ENCODE peak calls at places on chromosomes 2 and 18, in nine cellular contexts. One of them, this sample, is unnamed.

GRCh38 chr2:37645363-37645762 is 26.1 kb downstream of the CDC42EP3 start:
- DNase-seq in sigmoid colon: no peak
- DNase-seq in left lobe of liver: no peak
- DNase-seq in amygdala: no peak
- DNase-seq in NCI-H1105: no peak
- DNase-seq in NCI-H146: no peak
- DNase-seq in HTR-8/SVneo: no peak
- DNase-seq in fibroblast of the aortic adventitia: peak
- DNase-seq in activated CD4-positive, alpha-beta memory T cell treated with anti-CD3 and anti-CD28 coated beads, Interleukin-2, amount 10 ng/mL, durations not matched to agents 7 days and 5 days: peak
- DNase-seq in this sample: no peak

GRCh38 chr18:28088477-28088876 is 88.5 kb downstream of the CDH2 start:
- DNase-seq in sigmoid colon: no peak
- DNase-seq in left lobe of liver: no peak
- DNase-seq in amygdala: no peak
- DNase-seq in NCI-H1105: no peak
- DNase-seq in NCI-H146: no peak
- DNase-seq in HTR-8/SVneo: no peak
- DNase-seq in fibroblast of the aortic adventitia: no peak
- DNase-seq in activated CD4-positive, alpha-beta memory T cell treated with anti-CD3 and anti-CD28 coated beads, Interleukin-2, amount 10 ng/mL, durations not matched to agents 7 days and 5 days: no peak
- DNase-seq in this sample: no peak

GRCh38 chr2:216343221-216343985 is 28.9 kb downstream of the MARCHF4 start:
- DNase-seq in sigmoid colon: no peak
- DNase-seq in left lobe of liver: peak
- DNase-seq in amygdala: no peak
- DNase-seq in NCI-H1105: no peak
- DNase-seq in NCI-H146: no peak
- DNase-seq in HTR-8/SVneo: no peak
- DNase-seq in fibroblast of the aortic adventitia: peak
- DNase-seq in activated CD4-positive, alpha-beta memory T cell treated with anti-CD3 and anti-CD28 coated beads, Interleukin-2, amount 10 ng/mL, durations not matched to agents 7 days and 5 days: no peak
- DNase-seq in this sample: no peak

GRCh38 chr2:27489118-27489497 is 435 bp downstream of the IFT172 start:
- DNase-seq in sigmoid colon: no peak
- DNase-seq in left lobe of liver: no peak
- DNase-seq in amygdala: no peak
- DNase-seq in NCI-H1105: no peak
- DNase-seq in NCI-H146: peak
- DNase-seq in HTR-8/SVneo: no peak
- DNase-seq in fibroblast of the aortic adventitia: peak
- DNase-seq in activated CD4-positive, alpha-beta memory T cell treated with anti-CD3 and anti-CD28 coated beads, Interleukin-2, amount 10 ng/mL, durations not matched to agents 7 days and 5 days: no peak
- DNase-seq in this sample: peak

GRCh38 chr18:61635901-61636528 is 256.8 kb downstream of the RNF152 start:
- DNase-seq in sigmoid colon: peak
- DNase-seq in left lobe of liver: peak
- DNase-seq in amygdala: no peak
- DNase-seq in NCI-H1105: peak
- DNase-seq in NCI-H146: peak
- DNase-seq in HTR-8/SVneo: peak
- DNase-seq in fibroblast of the aortic adventitia: peak
- DNase-seq in activated CD4-positive, alpha-beta memory T cell treated with anti-CD3 and anti-CD28 coated beads, Interleukin-2, amount 10 ng/mL, durations not matched to agents 7 days and 5 days: peak
- DNase-seq in this sample: peak

GRCh38 chr18:23542471-23542870 is 39.2 kb downstream of the RMC1 start:
- DNase-seq in sigmoid colon: no peak
- DNase-seq in left lobe of liver: no peak
- DNase-seq in amygdala: no peak
- DNase-seq in NCI-H1105: no peak
- DNase-seq in NCI-H146: no peak
- DNase-seq in HTR-8/SVneo: no peak
- DNase-seq in fibroblast of the aortic adventitia: no peak
- DNase-seq in activated CD4-positive, alpha-beta memory T cell treated with anti-CD3 and anti-CD28 coated beads, Interleukin-2, amount 10 ng/mL, durations not matched to agents 7 days and 5 days: no peak
- DNase-seq in this sample: no peak

GRCh38 chr2:159982270-159982669 is 80.1 kb downstream of the PLA2R1 start:
- DNase-seq in sigmoid colon: peak
- DNase-seq in left lobe of liver: no peak
- DNase-seq in amygdala: no peak
- DNase-seq in NCI-H1105: no peak
- DNase-seq in NCI-H146: no peak
- DNase-seq in HTR-8/SVneo: peak
- DNase-seq in fibroblast of the aortic adventitia: peak
- DNase-seq in activated CD4-positive, alpha-beta memory T cell treated with anti-CD3 and anti-CD28 coated beads, Interleukin-2, amount 10 ng/mL, durations not matched to agents 7 days and 5 days: no peak
- DNase-seq in this sample: no peak

GRCh38 chr2:108492364-108492763 is 41.9 kb upstream of the LIMS1 start:
- DNase-seq in sigmoid colon: no peak
- DNase-seq in left lobe of liver: no peak
- DNase-seq in amygdala: no peak
- DNase-seq in NCI-H1105: no peak
- DNase-seq in NCI-H146: no peak
- DNase-seq in HTR-8/SVneo: peak
- DNase-seq in fibroblast of the aortic adventitia: peak
- DNase-seq in activated CD4-positive, alpha-beta memory T cell treated with anti-CD3 and anti-CD28 coated beads, Interleukin-2, amount 10 ng/mL, durations not matched to agents 7 days and 5 days: no peak
- DNase-seq in this sample: no peak

GRCh38 chr2:95267458-95268207 is 6.6 kb upstream of the PROM2 start:
- DNase-seq in sigmoid colon: no peak
- DNase-seq in left lobe of liver: peak
- DNase-seq in amygdala: no peak
- DNase-seq in NCI-H1105: no peak
- DNase-seq in NCI-H146: no peak
- DNase-seq in HTR-8/SVneo: no peak
- DNase-seq in fibroblast of the aortic adventitia: peak
- DNase-seq in activated CD4-positive, alpha-beta memory T cell treated with anti-CD3 and anti-CD28 coated beads, Interleukin-2, amount 10 ng/mL, durations not matched to agents 7 days and 5 days: no peak
- DNase-seq in this sample: peak

GRCh38 chr2:148561389-148561788 is 83.2 kb upstream of the EPC2 start:
- DNase-seq in sigmoid colon: no peak
- DNase-seq in left lobe of liver: no peak
- DNase-seq in amygdala: no peak
- DNase-seq in NCI-H1105: no peak
- DNase-seq in NCI-H146: no peak
- DNase-seq in HTR-8/SVneo: no peak
- DNase-seq in fibroblast of the aortic adventitia: no peak
- DNase-seq in activated CD4-positive, alpha-beta memory T cell treated with anti-CD3 and anti-CD28 coated beads, Interleukin-2, amount 10 ng/mL, durations not matched to agents 7 days and 5 days: no peak
- DNase-seq in this sample: no peak

GRCh38 chr2:196821195-196821594 is 12.0 kb upstream of the C2orf66 start:
- DNase-seq in sigmoid colon: no peak
- DNase-seq in left lobe of liver: no peak
- DNase-seq in amygdala: no peak
- DNase-seq in NCI-H1105: no peak
- DNase-seq in NCI-H146: no peak
- DNase-seq in HTR-8/SVneo: no peak
- DNase-seq in fibroblast of the aortic adventitia: peak
- DNase-seq in activated CD4-positive, alpha-beta memory T cell treated with anti-CD3 and anti-CD28 coated beads, Interleukin-2, amount 10 ng/mL, durations not matched to agents 7 days and 5 days: no peak
- DNase-seq in this sample: no peak

GRCh38 chr2:8482432-8482831 is 199.4 kb upstream of the ID2 start:
- DNase-seq in sigmoid colon: no peak
- DNase-seq in left lobe of liver: peak
- DNase-seq in amygdala: no peak
- DNase-seq in NCI-H1105: no peak
- DNase-seq in NCI-H146: peak
- DNase-seq in HTR-8/SVneo: no peak
- DNase-seq in fibroblast of the aortic adventitia: no peak
- DNase-seq in activated CD4-positive, alpha-beta memory T cell treated with anti-CD3 and anti-CD28 coated beads, Interleukin-2, amount 10 ng/mL, durations not matched to agents 7 days and 5 days: no peak
- DNase-seq in this sample: no peak

GRCh38 chr2:105760191-105760590 is 15.5 kb downstream of the NCK2 start:
- DNase-seq in sigmoid colon: no peak
- DNase-seq in left lobe of liver: no peak
- DNase-seq in amygdala: no peak
- DNase-seq in NCI-H1105: no peak
- DNase-seq in NCI-H146: no peak
- DNase-seq in HTR-8/SVneo: no peak
- DNase-seq in fibroblast of the aortic adventitia: no peak
- DNase-seq in activated CD4-positive, alpha-beta memory T cell treated with anti-CD3 and anti-CD28 coated beads, Interleukin-2, amount 10 ng/mL, durations not matched to agents 7 days and 5 days: no peak
- DNase-seq in this sample: no peak

GRCh38 chr2:23530121-23530908 is 145.3 kb downstream of the KLHL29 start:
- DNase-seq in sigmoid colon: no peak
- DNase-seq in left lobe of liver: no peak
- DNase-seq in amygdala: no peak
- DNase-seq in NCI-H1105: peak
- DNase-seq in NCI-H146: peak
- DNase-seq in HTR-8/SVneo: no peak
- DNase-seq in fibroblast of the aortic adventitia: no peak
- DNase-seq in activated CD4-positive, alpha-beta memory T cell treated with anti-CD3 and anti-CD28 coated beads, Interleukin-2, amount 10 ng/mL, durations not matched to agents 7 days and 5 days: no peak
- DNase-seq in this sample: no peak

GRCh38 chr2:184049566-184049965 is 548.8 kb upstream of the ZNF804A start:
- DNase-seq in sigmoid colon: no peak
- DNase-seq in left lobe of liver: no peak
- DNase-seq in amygdala: no peak
- DNase-seq in NCI-H1105: no peak
- DNase-seq in NCI-H146: no peak
- DNase-seq in HTR-8/SVneo: no peak
- DNase-seq in fibroblast of the aortic adventitia: no peak
- DNase-seq in activated CD4-positive, alpha-beta memory T cell treated with anti-CD3 and anti-CD28 coated beads, Interleukin-2, amount 10 ng/mL, durations not matched to agents 7 days and 5 days: no peak
- DNase-seq in this sample: no peak

GRCh38 chr2:236176417-236176816 is 8.2 kb upstream of the GBX2 start:
- DNase-seq in sigmoid colon: peak
- DNase-seq in left lobe of liver: no peak
- DNase-seq in amygdala: no peak
- DNase-seq in NCI-H1105: no peak
- DNase-seq in NCI-H146: no peak
- DNase-seq in HTR-8/SVneo: peak
- DNase-seq in fibroblast of the aortic adventitia: no peak
- DNase-seq in activated CD4-positive, alpha-beta memory T cell treated with anti-CD3 and anti-CD28 coated beads, Interleukin-2, amount 10 ng/mL, durations not matched to agents 7 days and 5 days: no peak
- DNase-seq in this sample: no peak

GRCh38 chr2:238127165-238128060 is 11.1 kb upstream of the KLHL30 start:
- DNase-seq in sigmoid colon: peak
- DNase-seq in left lobe of liver: no peak
- DNase-seq in amygdala: no peak
- DNase-seq in NCI-H1105: no peak
- DNase-seq in NCI-H146: peak
- DNase-seq in HTR-8/SVneo: no peak
- DNase-seq in fibroblast of the aortic adventitia: peak
- DNase-seq in activated CD4-positive, alpha-beta memory T cell treated with anti-CD3 and anti-CD28 coated beads, Interleukin-2, amount 10 ng/mL, durations not matched to agents 7 days and 5 days: no peak
- DNase-seq in this sample: peak

GRCh38 chr2:107775791-107776190 is 50.9 kb upstream of the RGPD4 start:
- DNase-seq in sigmoid colon: no peak
- DNase-seq in left lobe of liver: no peak
- DNase-seq in amygdala: no peak
- DNase-seq in NCI-H1105: peak
- DNase-seq in NCI-H146: no peak
- DNase-seq in HTR-8/SVneo: no peak
- DNase-seq in fibroblast of the aortic adventitia: no peak
- DNase-seq in activated CD4-positive, alpha-beta memory T cell treated with anti-CD3 and anti-CD28 coated beads, Interleukin-2, amount 10 ng/mL, durations not matched to agents 7 days and 5 days: no peak
- DNase-seq in this sample: no peak

GRCh38 chr18:22422909-22423548 is 5.3 kb upstream of the CTAGE1 start:
- DNase-seq in sigmoid colon: no peak
- DNase-seq in left lobe of liver: peak
- DNase-seq in amygdala: no peak
- DNase-seq in NCI-H1105: no peak
- DNase-seq in NCI-H146: no peak
- DNase-seq in HTR-8/SVneo: no peak
- DNase-seq in fibroblast of the aortic adventitia: peak
- DNase-seq in activated CD4-positive, alpha-beta memory T cell treated with anti-CD3 and anti-CD28 coated beads, Interleukin-2, amount 10 ng/mL, durations not matched to agents 7 days and 5 days: no peak
- DNase-seq in this sample: no peak

GRCh38 chr2:170845343-170845742 is 28.7 kb downstream of the GAD1 start:
- DNase-seq in sigmoid colon: no peak
- DNase-seq in left lobe of liver: no peak
- DNase-seq in amygdala: no peak
- DNase-seq in NCI-H1105: no peak
- DNase-seq in NCI-H146: peak
- DNase-seq in HTR-8/SVneo: no peak
- DNase-seq in fibroblast of the aortic adventitia: no peak
- DNase-seq in activated CD4-positive, alpha-beta memory T cell treated with anti-CD3 and anti-CD28 coated beads, Interleukin-2, amount 10 ng/mL, durations not matched to agents 7 days and 5 days: no peak
- DNase-seq in this sample: no peak

GRCh38 chr18:69786427-69786826 is 161.2 kb downstream of the CD226 start:
- DNase-seq in sigmoid colon: no peak
- DNase-seq in left lobe of liver: no peak
- DNase-seq in amygdala: no peak
- DNase-seq in NCI-H1105: no peak
- DNase-seq in NCI-H146: no peak
- DNase-seq in HTR-8/SVneo: no peak
- DNase-seq in fibroblast of the aortic adventitia: no peak
- DNase-seq in activated CD4-positive, alpha-beta memory T cell treated with anti-CD3 and anti-CD28 coated beads, Interleukin-2, amount 10 ng/mL, durations not matched to agents 7 days and 5 days: no peak
- DNase-seq in this sample: no peak

GRCh38 chr18:67581178-67581577 is 64.7 kb upstream of the DSEL start:
- DNase-seq in sigmoid colon: no peak
- DNase-seq in left lobe of liver: no peak
- DNase-seq in amygdala: no peak
- DNase-seq in NCI-H1105: no peak
- DNase-seq in NCI-H146: no peak
- DNase-seq in HTR-8/SVneo: no peak
- DNase-seq in fibroblast of the aortic adventitia: no peak
- DNase-seq in activated CD4-positive, alpha-beta memory T cell treated with anti-CD3 and anti-CD28 coated beads, Interleukin-2, amount 10 ng/mL, durations not matched to agents 7 days and 5 days: no peak
- DNase-seq in this sample: no peak

GRCh38 chr2:66421618-66422017 is 13.3 kb upstream of the MEIS1 start:
- DNase-seq in sigmoid colon: no peak
- DNase-seq in left lobe of liver: no peak
- DNase-seq in amygdala: no peak
- DNase-seq in NCI-H1105: no peak
- DNase-seq in NCI-H146: no peak
- DNase-seq in HTR-8/SVneo: no peak
- DNase-seq in fibroblast of the aortic adventitia: no peak
- DNase-seq in activated CD4-positive, alpha-beta memory T cell treated with anti-CD3 and anti-CD28 coated beads, Interleukin-2, amount 10 ng/mL, durations not matched to agents 7 days and 5 days: no peak
- DNase-seq in this sample: no peak

GRCh38 chr2:233707979-233708644 is 4.6 kb upstream of the UGT1A5 start:
- DNase-seq in sigmoid colon: no peak
- DNase-seq in left lobe of liver: no peak
- DNase-seq in amygdala: no peak
- DNase-seq in NCI-H1105: no peak
- DNase-seq in NCI-H146: no peak
- DNase-seq in HTR-8/SVneo: no peak
- DNase-seq in fibroblast of the aortic adventitia: peak
- DNase-seq in activated CD4-positive, alpha-beta memory T cell treated with anti-CD3 and anti-CD28 coated beads, Interleukin-2, amount 10 ng/mL, durations not matched to agents 7 days and 5 days: no peak
- DNase-seq in this sample: no peak

GRCh38 chr2:185279999-185280398 is 458.6 kb upstream of the FSIP2 start:
- DNase-seq in sigmoid colon: no peak
- DNase-seq in left lobe of liver: no peak
- DNase-seq in amygdala: no peak
- DNase-seq in NCI-H1105: no peak
- DNase-seq in NCI-H146: no peak
- DNase-seq in HTR-8/SVneo: no peak
- DNase-seq in fibroblast of the aortic adventitia: peak
- DNase-seq in activated CD4-positive, alpha-beta memory T cell treated with anti-CD3 and anti-CD28 coated beads, Interleukin-2, amount 10 ng/mL, durations not matched to agents 7 days and 5 days: no peak
- DNase-seq in this sample: no peak

GRCh38 chr2:98749053-98749450 is 18.1 kb upstream of the MGAT4A start:
- DNase-seq in sigmoid colon: no peak
- DNase-seq in left lobe of liver: no peak
- DNase-seq in amygdala: no peak
- DNase-seq in NCI-H1105: no peak
- DNase-seq in NCI-H146: no peak
- DNase-seq in HTR-8/SVneo: no peak
- DNase-seq in fibroblast of the aortic adventitia: no peak
- DNase-seq in activated CD4-positive, alpha-beta memory T cell treated with anti-CD3 and anti-CD28 coated beads, Interleukin-2, amount 10 ng/mL, durations not matched to agents 7 days and 5 days: no peak
- DNase-seq in this sample: no peak

This sample was measured in activated CD8-positive, alpha-beta T cell treated with anti-CD3 and anti-CD28 coated beads, Interleukin-2, amount 10 ng/mL, durations not matched to agents 7 days and 5 days.